ENCODE peak calls at places on chromosomes 5 and 9, in eight cellular contexts. M is LoVo; J is fibroblast of mammary gland; D is kidney glomerular epithelial cell; I is fibroblast of pulmonary artery; F is ELR; Y is frontal cortex; W is stimulated activated CD4-positive, alpha-beta T cell treated with anti-CD3 and anti-CD28 coated beads, Interleukin-4, amount 100 ng/mL, for 4 hours. H is an unnamed sample.
A peak's percentile ranks its signal among the peaks of the same experiment; 100 is the strongest.

GRCh38 chr9:78575041-78575440 is 278.1 kb downstream of the PSAT1 start:
- DNase-seq in F (no peak), Y (no peak), I (no peak), M (no peak), D (no peak), W (no peak), J (no peak), H (no peak)

GRCh38 chr9:127912296-127912695 is 4.5 kb downstream of the ST6GALNAC4 start:
- DNase-seq in W (no peak), I (no peak), Y (no peak), D (no peak), F (no peak), M (no peak), J (no peak), H (no peak)

GRCh38 chr5:172496671-172497371 is 42.5 kb upstream of the SH3PXD2B start:
- DNase-seq in D (no peak), I (peak; percentile 85), W (no peak), Y (peak; percentile 24), F (no peak), J (peak; percentile 56), M (no peak), H (peak; percentile 20)

GRCh38 chr5:2017540-2018389 is 135.0 kb upstream of the IRX4 start:
- DNase-seq in M (peak; percentile 14), D (no peak), F (peak; percentile 9), W (no peak), J (peak; percentile 30), Y (no peak), I (peak; percentile 41), H (peak; percentile 5)

GRCh38 chr9:27586200-27586599 is 12.9 kb upstream of the C9orf72 start:
- DNase-seq in Y (no peak), M (no peak), J (no peak), F (no peak), I (no peak), W (no peak), D (no peak), H (no peak)

GRCh38 chr9:100580255-100580654 is 2.4 kb downstream of the CAVIN4 start:
- DNase-seq in I (no peak), M (no peak), Y (no peak), W (no peak), D (no peak), J (no peak), F (no peak), H (no peak)

GRCh38 chr9:92350129-92350739 is 24.5 kb downstream of the CENPP start:
- DNase-seq in D (no peak), M (no peak), Y (no peak), J (peak; percentile 79), W (no peak), F (no peak), I (peak; percentile 62), H (peak; percentile 67)

GRCh38 chr9:136849960-136850865 is 1.0 kb downstream of the PHPT1 start:
- DNase-seq in J (no peak), I (no peak), Y (no peak), F (no peak), W (no peak), D (no peak), M (no peak), H (no peak)